ENCODE peak calls at places on chromosomes 13 and 19, in ten cellular contexts. X is neural progenitor cell, N is DND-41, E is PC-3, A is mammary epithelial cell, F is GM23248, S is trophoblast cell, L is GM12878, T is colonic mucosa, Q is K562. J is an unnamed sample. For H3K4me1, the result is how much of the 10 kb centered on the place peaks cover.

GRCh38 chr13:65461590-65461989 is 1768.5 kb downstream of the PCDH9 start:
- DNase-seq in E (no peak), L (no peak), N (no peak), T (no peak), A (no peak), F (no peak), S (no peak), X (no peak), Q (no peak), J (no peak)

GRCh38 chr19:38263696-38264485 is 482 bp upstream of the SPINT2 start:
- DNase-seq in A (peak), N (no peak), S (peak), L (no peak), Q (peak), X (no peak), T (peak), E (peak), F (peak), J (no peak)

GRCh38 chr13:29956771-29957170 is 106.4 kb upstream of the UBL3 start:
- DNase-seq in Q (no peak), F (no peak), E (no peak), A (no peak), N (no peak), S (no peak), X (no peak), L (no peak), T (no peak), J (no peak)

GRCh38 chr19:14059093-14059480 is 2.8 kb downstream of the PALM3 start:
- DNase-seq in A (no peak), X (peak), Q (peak), E (no peak), N (peak), S (no peak), F (no peak), T (no peak), L (no peak), J (no peak)

GRCh38 chr13:28267495-28267894 is 129.2 kb downstream of the PAN3 start:
- DNase-seq in A (no peak), X (no peak), T (no peak), Q (no peak), N (no peak), S (no peak), L (no peak), F (no peak), E (no peak), J (no peak)

GRCh38 chr13:49410006-49410405 is 33.9 kb downstream of the CAB39L start:
- DNase-seq in X (no peak), Q (no peak), L (no peak), F (no peak), E (no peak), T (no peak), S (no peak), A (no peak), N (no peak), J (no peak)

GRCh38 chr13:26062853-26063444 is 11.1 kb upstream of the SHISA2 start:
- DNase-seq in E (peak), X (peak), F (peak), L (no peak), N (peak), T (peak), Q (no peak), S (peak), A (peak), J (no peak)

GRCh38 chr19:18300930-18301717 is 19.7 kb upstream of the JUND start:
- DNase-seq in L (no peak), T (peak), S (peak), X (no peak), A (peak), E (peak), F (peak), Q (peak), N (no peak), J (no peak)

GRCh38 chr13:87975035-87975434 is 303.9 kb downstream of the SLITRK5 start:
- DNase-seq in L (no peak), A (no peak), E (no peak), Q (no peak), N (no peak), F (no peak), T (no peak), S (no peak), X (no peak), J (no peak)

DNA sequence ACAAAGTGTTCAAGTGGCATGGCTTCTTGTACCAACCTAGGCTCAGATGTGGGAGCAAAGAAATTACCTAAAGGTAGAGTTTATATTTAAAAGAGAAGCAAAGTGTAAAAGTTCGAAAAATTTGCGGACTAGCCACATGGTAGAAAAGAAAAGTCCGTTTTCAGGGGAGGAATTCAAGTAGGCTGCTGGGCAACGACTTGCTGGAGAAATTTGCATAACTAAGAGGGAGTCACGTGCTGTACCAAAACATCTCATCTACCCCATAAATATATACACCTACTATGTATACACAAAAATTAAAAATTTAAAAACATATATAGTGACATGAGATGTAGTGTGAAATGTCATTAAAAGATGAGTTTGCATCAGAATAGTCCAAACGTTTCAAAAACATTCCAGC is 2.1 kb upstream of the LAIR1 start:
- DNase-seq in A (no peak), F (no peak), E (no peak), T (no peak), X (no peak), L (no peak), S (no peak), N (peak), Q (no peak), J (no peak)
- H3K4me1 ChIP-seq in A (under half), F (under half), E (under half), T (under half), X (under half), L (under half), S (under half), N (half or more), Q (under half), J (under half)

GRCh38 chr19:5336195-5336965 is 4.2 kb downstream of the PTPRS start:
- DNase-seq in L (no peak), Q (no peak), X (peak), E (no peak), T (no peak), A (no peak), N (peak), F (no peak), S (no peak), J (no peak)

GRCh38 chr19:5338661-5339469 is 1.7 kb downstream of the PTPRS start:
- DNase-seq in T (no peak), F (no peak), N (no peak), A (no peak), E (no peak), L (no peak), Q (no peak), X (peak), S (no peak), J (no peak)

GRCh38 chr19:5337126-5337525 is 3.5 kb downstream of the PTPRS start:
- DNase-seq in X (no peak), S (no peak), N (no peak), T (no peak), F (no peak), A (no peak), E (no peak), L (no peak), Q (no peak), J (no peak)

GRCh38 chr19:5339470-5339949 is 1.1 kb downstream of the PTPRS start:
- DNase-seq in N (no peak), E (no peak), X (peak), T (no peak), F (peak), L (no peak), A (no peak), Q (peak), S (no peak), J (no peak)

GRCh38 chr19:5337886-5338595 is 2.6 kb downstream of the PTPRS start:
- DNase-seq in L (no peak), Q (no peak), F (no peak), N (no peak), X (no peak), A (no peak), E (no peak), S (no peak), T (no peak), J (no peak)
- H3K9ac ChIP-seq in L (no peak), Q (no peak), F (no peak), N (no peak), X (peak), A (no peak), E (no peak), S (no peak), T (no peak), J (no peak)

GRCh38 chr19:4713384-4713951 is 10.2 kb downstream of the DPP9 start:
- DNase-seq in F (peak), L (no peak), S (peak), E (peak), T (peak), X (no peak), Q (no peak), A (peak), N (no peak), J (peak)
- H3K4me1 ChIP-seq in F (under half), L (under half), S (under half), E (half or more), T (under half), X (under half), Q (under half), A (half or more), N (under half), J (half or more)

DNA sequence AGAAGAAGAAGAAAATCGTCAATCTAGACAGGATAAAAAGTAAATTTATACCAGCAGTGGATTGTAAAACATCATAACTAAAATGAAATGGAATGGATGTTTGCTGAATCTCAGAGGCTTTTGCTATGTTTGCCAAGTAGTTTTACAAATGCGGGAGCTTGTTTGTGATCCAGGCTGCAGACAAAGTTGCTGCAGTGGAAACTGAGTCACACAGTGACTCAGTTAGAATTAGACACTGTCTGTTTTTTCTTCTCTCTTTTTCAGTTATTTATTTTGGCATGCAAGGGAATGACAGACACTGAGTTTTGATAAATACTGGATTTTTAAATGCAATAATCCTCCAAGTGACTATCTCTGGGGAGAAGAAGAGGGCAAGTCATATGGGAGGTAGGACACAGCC is 4.6 kb upstream of the PNMA8A start:
- DNase-seq in L (no peak), X (no peak), E (no peak), T (no peak), Q (no peak), N (no peak), A (peak), S (no peak), F (peak), J (no peak)
- H3K9ac ChIP-seq in L (no peak), X (no peak), E (no peak), T (no peak), Q (no peak), N (no peak), A (peak), S (no peak), F (peak), J (no peak)

GRCh38 chr19:48618916-48619691 is at the start of the genes RPL18 and SPHK2:
- DNase-seq in X (peak), E (peak), F (peak), T (peak), N (peak), A (peak), L (peak), S (peak), Q (peak), J (peak)
- H3K4me1 ChIP-seq in X (under half), E (under half), F (under half), T (under half), N (half or more), A (under half), L (under half), S (under half), Q (under half), J (under half)

GRCh38 chr13:110923086-110923485 is 8.2 kb upstream of the ANKRD10 start:
- DNase-seq in N (no peak), F (no peak), E (no peak), Q (no peak), T (no peak), A (no peak), X (no peak), S (no peak), L (no peak), J (no peak)
- H3K9ac ChIP-seq in N (no peak), F (no peak), E (no peak), Q (no peak), T (no peak), A (no peak), X (no peak), S (no peak), L (no peak), J (no peak)